ENCODE peak calls at places on chromosomes 13 and 19, in nine cellular contexts. E is ascending aorta, S is AG09309, C is astrocyte, I is adrenal gland, U is neural progenitor cell, B is endothelial cell, R is body of pancreas, Y is OCI-LY7. G is an unnamed sample.

GRCh38 chr13:102870677-102871415 is 25.0 kb downstream of the ERCC5 start:
- DNase-seq in E (no peak), S (no peak), C (peak), I (peak), U (peak), B (peak), R (peak), Y (peak), G (no peak)

GRCh38 chr13:33375421-33375820 is 89.9 kb upstream of the STARD13 start:
- DNase-seq in E (no peak), S (no peak), C (no peak), I (no peak), U (no peak), B (no peak), R (no peak), Y (no peak), G (no peak)

GRCh38 chr19:23914402-23915286 is at the start of gene ZNF726:
- DNase-seq in E (peak), S (peak), C (peak), I (peak), U (no peak), B (peak), R (peak), Y (peak), G (peak)

GRCh38 chr13:113882716-113883115 is 18.8 kb upstream of the GAS6 start:
- DNase-seq in E (no peak), S (no peak), C (no peak), I (no peak), U (no peak), B (no peak), R (no peak), Y (no peak), G (no peak)

GRCh38 chr13:47081850-47082249 is 185.0 kb upstream of the HTR2A start:
- DNase-seq in E (no peak), S (no peak), C (no peak), I (no peak), U (no peak), B (no peak), R (no peak), Y (no peak), G (no peak)

GRCh38 chr13:102799544-102800144 is 725 bp downstream of the BIVM start:
- DNase-seq in E (peak), S (no peak), C (peak), I (peak), U (peak), B (peak), R (peak), Y (no peak), G (peak)

GRCh38 chr19:39543477-39543857 is 3.5 kb upstream of the EID2 start:
- DNase-seq in E (no peak), S (no peak), C (no peak), I (no peak), U (no peak), B (no peak), R (no peak), Y (no peak), G (no peak)

GRCh38 chr19:32876236-32876918 is 6.8 kb upstream of the SLC7A9 start:
- DNase-seq in E (no peak), S (no peak), C (no peak), I (no peak), U (no peak), B (no peak), R (no peak), Y (no peak), G (peak)

GRCh38 chr19:40717325-40717879 is 490 bp downstream of the ITPKC start:
- DNase-seq in E (no peak), S (no peak), C (no peak), I (peak), U (no peak), B (no peak), R (peak), Y (no peak), G (peak)

GRCh38 chr19:10290439-10290875 is 705 bp downstream of the ICAM5 start:
- DNase-seq in E (no peak), S (no peak), C (no peak), I (no peak), U (peak), B (no peak), R (no peak), Y (no peak), G (no peak)

GRCh38 chr13:44312898-44313551 is 60.6 kb upstream of the SERP2 start:
- DNase-seq in E (peak), S (peak), C (peak), I (no peak), U (no peak), B (no peak), R (no peak), Y (no peak), G (no peak)

DNA sequence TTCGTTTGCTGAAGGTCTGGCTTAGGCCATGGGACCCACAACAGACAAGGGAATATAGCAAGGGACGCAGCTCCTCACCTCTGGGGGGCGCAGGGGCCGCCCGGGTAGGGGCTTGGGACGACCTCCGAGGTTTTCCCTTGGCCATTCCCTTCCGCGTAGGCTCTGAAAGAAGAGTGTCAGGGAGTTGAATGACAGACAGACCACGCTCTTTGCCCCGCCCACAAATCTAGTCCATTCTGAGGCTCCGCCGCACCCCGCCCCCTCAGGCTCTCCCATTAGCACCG is 11.4 kb upstream of the ZNF414 start:
- DNase-seq in E (no peak), S (no peak), C (no peak), I (no peak), U (no peak), B (no peak), R (no peak), Y (no peak), G (no peak)
- TF ChIP-seq CTCF in E (no peak), S (peak), C (no peak), I (peak), U (peak), B (peak), R (no peak), Y (peak), G (no peak)

DNA sequence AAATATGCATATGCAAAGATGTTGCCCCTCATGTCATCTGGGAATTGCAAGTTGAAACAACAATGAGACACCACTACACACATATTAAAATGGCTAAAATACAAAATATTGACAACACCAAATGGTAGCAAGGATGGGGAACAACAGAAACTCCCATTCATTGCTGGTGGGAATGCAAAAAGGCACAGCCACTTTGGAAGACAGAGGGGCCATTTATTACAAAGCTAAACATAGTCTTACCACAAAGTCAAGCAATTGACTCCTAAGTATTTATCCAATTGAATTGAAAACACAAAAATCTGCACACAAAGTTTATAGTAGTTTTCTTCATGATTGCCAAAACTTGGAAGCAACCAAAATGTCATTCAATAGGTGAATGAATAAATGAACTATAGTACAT is 6.1 kb upstream of the SERPINE3 start:
- DNase-seq in E (no peak), S (no peak), C (no peak), I (no peak), U (no peak), B (no peak), R (no peak), Y (no peak), G (no peak)
- TF ChIP-seq CTCF in E (no peak), S (no peak), C (no peak), I (no peak), U (no peak), B (no peak), R (no peak), Y (no peak), G (no peak)

GRCh38 chr13:81927347-81927746 is 1586.4 kb upstream of the SPRY2 start:
- DNase-seq in E (no peak), S (no peak), C (no peak), I (no peak), U (peak), B (no peak), R (no peak), Y (no peak), G (no peak)
- TF ChIP-seq CTCF in E (no peak), S (no peak), C (no peak), I (no peak), U (peak), B (peak), R (no peak), Y (peak), G (no peak)

GRCh38 chr19:45509692-45510015 is 2.4 kb downstream of the VASP start:
- DNase-seq in E (no peak), S (no peak), C (no peak), I (no peak), U (no peak), B (no peak), R (no peak), Y (no peak), G (no peak)

GRCh38 chr19:45506991-45507863 is at the start of gene VASP:
- DNase-seq in E (peak), S (no peak), C (peak), I (peak), U (peak), B (peak), R (peak), Y (peak), G (peak)

GRCh38 chr19:45508681-45508930 is 1.3 kb downstream of the VASP start:
- DNase-seq in E (no peak), S (no peak), C (no peak), I (no peak), U (no peak), B (no peak), R (no peak), Y (no peak), G (no peak)

GRCh38 chr19:45507864-45508680 is 793 bp downstream of the VASP start:
- DNase-seq in E (no peak), S (no peak), C (no peak), I (peak), U (peak), B (peak), R (peak), Y (peak), G (no peak)

GRCh38 chr19:45508931-45509691 is 1.8 kb downstream of the VASP start:
- DNase-seq in E (peak), S (no peak), C (peak), I (peak), U (peak), B (peak), R (peak), Y (peak), G (peak)
- TF ChIP-seq CTCF in E (no peak), S (no peak), C (no peak), I (peak), U (no peak), B (peak), R (no peak), Y (peak), G (no peak)

GRCh38 chr13:110354715-110355473 is 47.8 kb downstream of the COL4A2 start:
- DNase-seq in E (no peak), S (no peak), C (no peak), I (no peak), U (no peak), B (no peak), R (peak), Y (no peak), G (no peak)

GRCh38 chr13:110354209-110354627 is 47.1 kb downstream of the COL4A2 start:
- DNase-seq in E (peak), S (no peak), C (no peak), I (no peak), U (no peak), B (no peak), R (no peak), Y (no peak), G (no peak)

GRCh38 chr13:110351636-110352420 is 44.7 kb downstream of the COL4A2 start:
- DNase-seq in E (peak), S (no peak), C (no peak), I (no peak), U (no peak), B (no peak), R (no peak), Y (no peak), G (peak)

GRCh38 chr13:110353339-110353977 is 46.4 kb downstream of the COL4A2 start:
- DNase-seq in E (peak), S (no peak), C (no peak), I (no peak), U (no peak), B (no peak), R (no peak), Y (no peak), G (no peak)

GRCh38 chr13:110352735-110353134 is 45.7 kb downstream of the COL4A2 start:
- DNase-seq in E (no peak), S (no peak), C (no peak), I (no peak), U (no peak), B (peak), R (no peak), Y (no peak), G (no peak)
- TF ChIP-seq CTCF in E (no peak), S (no peak), C (no peak), I (no peak), U (peak), B (peak), R (no peak), Y (peak), G (no peak)

GRCh38 chr19:45298264-45298663 is 24.4 kb downstream of the CKM start:
- DNase-seq in E (no peak), S (no peak), C (no peak), I (no peak), U (no peak), B (no peak), R (no peak), Y (no peak), G (no peak)

GRCh38 chr19:45297674-45298073 is 25.0 kb downstream of the CKM start:
- DNase-seq in E (no peak), S (no peak), C (no peak), I (no peak), U (no peak), B (no peak), R (no peak), Y (no peak), G (no peak)

GRCh38 chr19:45296365-45296764 is 26.3 kb downstream of the CKM start:
- DNase-seq in E (no peak), S (no peak), C (no peak), I (no peak), U (no peak), B (no peak), R (no peak), Y (no peak), G (no peak)

GRCh38 chr19:45302416-45302815 is 20.3 kb downstream of the CKM start:
- DNase-seq in E (no peak), S (no peak), C (no peak), I (no peak), U (no peak), B (no peak), R (no peak), Y (no peak), G (no peak)

DNA sequence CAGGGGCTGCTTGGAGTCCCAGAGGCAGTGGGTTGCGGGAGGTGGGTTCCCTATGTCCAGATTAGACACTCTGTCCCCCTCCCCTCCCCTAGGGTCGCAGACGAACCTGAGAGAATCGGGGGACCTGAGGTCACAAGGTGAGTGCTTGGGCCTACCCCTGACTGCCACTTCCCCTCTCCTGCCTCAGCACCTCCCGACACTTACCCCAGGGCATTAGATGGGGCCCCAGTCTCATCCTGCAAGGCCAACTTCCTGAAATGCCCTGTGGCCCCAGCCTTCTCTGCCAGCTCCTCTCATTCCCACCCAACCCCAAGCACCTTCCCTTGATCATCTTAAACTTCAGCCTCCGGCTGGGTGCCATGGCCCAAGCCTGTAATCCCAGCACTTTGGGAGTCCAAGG is 23.0 kb downstream of the CKM start:
- DNase-seq in E (no peak), S (no peak), C (no peak), I (no peak), U (no peak), B (no peak), R (no peak), Y (no peak), G (no peak)
- TF ChIP-seq CTCF in E (no peak), S (no peak), C (no peak), I (no peak), U (no peak), B (no peak), R (no peak), Y (no peak), G (no peak)

DNA sequence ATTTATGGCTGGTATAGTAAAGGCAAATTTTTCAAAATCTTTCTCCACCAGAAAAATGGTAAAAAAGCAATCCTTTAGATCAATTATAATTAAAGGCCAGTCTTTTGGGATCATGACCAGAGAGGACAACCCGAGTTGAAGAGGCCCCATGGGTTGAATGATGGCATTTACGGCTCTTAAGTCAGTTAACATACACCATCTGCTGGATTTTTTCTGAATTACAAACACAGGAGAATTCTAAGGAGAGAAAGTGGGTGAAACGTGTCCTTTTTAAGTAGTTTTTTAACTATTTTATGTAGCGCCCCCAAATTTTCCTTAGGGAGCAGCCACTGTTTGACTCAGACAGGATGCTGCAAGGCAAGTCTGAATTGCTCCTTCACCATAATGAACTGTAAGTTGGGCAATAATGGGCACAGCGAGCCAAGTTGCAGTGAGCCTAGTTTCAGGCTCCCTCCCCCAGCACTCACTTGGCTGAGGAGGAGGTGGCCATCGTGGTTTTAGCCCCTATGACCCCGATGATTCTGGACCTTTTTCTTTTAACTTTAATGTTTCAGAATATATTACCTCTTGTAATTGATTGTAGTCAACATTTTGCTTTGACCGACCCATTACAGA is 13.6 kb upstream of the ZNF611 start:
- DNase-seq in E (no peak), S (no peak), C (peak), I (no peak), U (peak), B (peak), R (peak), Y (peak), G (no peak)
- TF ChIP-seq CTCF in E (peak), S (peak), C (peak), I (peak), U (peak), B (peak), R (peak), Y (peak), G (no peak)

DNA sequence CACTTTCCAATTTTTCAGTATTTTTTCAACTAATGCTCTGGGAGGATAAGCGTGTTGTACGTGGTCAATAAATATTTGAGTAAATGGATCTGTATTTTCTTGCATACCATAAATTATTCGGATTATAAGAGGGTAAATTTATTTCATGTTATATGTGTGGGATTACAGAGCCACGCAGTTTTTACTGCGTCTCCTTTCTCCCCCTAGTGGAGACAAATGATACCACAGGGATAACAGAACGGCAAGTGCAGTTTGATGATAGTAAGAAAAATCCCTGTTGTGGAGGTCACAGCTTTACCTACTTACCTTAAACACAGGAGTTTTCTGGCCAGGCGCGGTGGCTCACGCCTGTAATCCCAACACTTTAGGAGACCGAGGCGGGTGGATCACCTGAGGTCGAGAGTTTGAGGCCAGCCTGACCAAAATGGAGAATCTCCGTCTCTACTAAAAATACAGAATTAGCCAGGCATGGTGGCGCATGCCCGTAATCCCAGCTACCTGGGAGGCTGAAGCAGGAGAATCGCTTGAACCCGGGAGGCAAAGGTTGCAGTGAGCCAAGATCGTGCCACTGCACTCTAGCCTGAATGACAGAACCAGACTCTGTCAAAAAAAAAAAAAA is 16.8 kb downstream of the MBD3L2B start:
- DNase-seq in E (no peak), S (no peak), C (no peak), I (peak), U (peak), B (peak), R (no peak), Y (no peak), G (no peak)
- TF ChIP-seq CTCF in E (no peak), S (no peak), C (no peak), I (no peak), U (peak), B (peak), R (no peak), Y (no peak), G (no peak)

GRCh38 chr19:16514383-16515019 is 18.3 kb downstream of the C19orf44 start:
- DNase-seq in E (no peak), S (no peak), C (no peak), I (no peak), U (no peak), B (no peak), R (no peak), Y (peak), G (no peak)
- TF ChIP-seq CTCF in E (no peak), S (no peak), C (no peak), I (no peak), U (no peak), B (no peak), R (no peak), Y (peak), G (no peak)

G was measured in lower leg skin.